ENCODE peak calls at places on chromosomes 7 and 10, in eight cellular contexts. K is tibial nerve, I is psoas muscle, L is spleen, R is heart left ventricle, C is colonic mucosa, F is AG04450, E is lower lobe of right lung. Z is an unnamed sample.

GRCh38 chr10:52226448-52226847 is 87.6 kb upstream of the DKK1 start:
- DNase-seq in F (no peak), I (no peak), R (no peak), K (no peak), E (no peak), L (no peak), C (no peak), Z (no peak)

GRCh38 chr10:66983482-66983818 is 57.6 kb downstream of the LRRTM3 start:
- DNase-seq in L (no peak), I (no peak), K (no peak), C (no peak), R (no peak), F (no peak), E (no peak), Z (no peak)

GRCh38 chr7:1144269-1144771 is 15.7 kb downstream of the ZFAND2A start:
- DNase-seq in R (peak), L (peak), C (no peak), K (peak), I (no peak), F (no peak), E (peak), Z (peak)

GRCh38 chr10:98323221-98324164 is 55.5 kb upstream of the LOXL4 start:
- DNase-seq in F (peak), R (peak), E (peak), K (peak), C (peak), I (peak), L (no peak), Z (no peak)

GRCh38 chr7:100089458-100090201 is 861 bp downstream of the COPS6 start:
- DNase-seq in E (no peak), L (no peak), F (no peak), I (no peak), C (no peak), R (no peak), K (no peak), Z (no peak)

GRCh38 chr10:118590334-118590733 is 5.1 kb downstream of the PRLHR start:
- DNase-seq in K (no peak), R (peak), L (no peak), I (no peak), E (peak), C (no peak), F (no peak), Z (peak)

GRCh38 chr10:103204353-103205255 is 11.5 kb upstream of the NT5C2 start:
- DNase-seq in F (peak), E (no peak), I (no peak), L (no peak), C (no peak), K (no peak), R (no peak), Z (no peak)

GRCh38 chr10:89683911-89684310 is 17.5 kb upstream of the KIF20B start:
- DNase-seq in L (no peak), F (no peak), R (no peak), I (no peak), K (no peak), C (no peak), E (no peak), Z (no peak)

GRCh38 chr10:14569274-14570060 is 205.2 kb downstream of the FAM107B start:
- DNase-seq in L (peak), R (no peak), I (no peak), C (peak), K (no peak), F (no peak), E (peak), Z (no peak)

GRCh38 chr7:74032624-74033371 is 4.8 kb downstream of the ELN start:
- DNase-seq in R (no peak), I (peak), E (no peak), L (no peak), K (peak), F (no peak), C (no peak), Z (no peak)
- H3K27ac ChIP-seq in R (peak), I (peak), E (peak), L (peak), K (peak), F (no peak), C (no peak), Z (peak)

GRCh38 chr7:128859232-128860157 is 3.2 kb upstream of the ATP6V1F start:
- DNase-seq in R (peak), C (no peak), K (no peak), L (no peak), I (no peak), F (no peak), E (no peak), Z (no peak)

GRCh38 chr7:128861957-128862570 is 592 bp upstream of the ATP6V1F start:
- DNase-seq in C (no peak), F (no peak), K (no peak), L (no peak), R (no peak), E (no peak), I (no peak), Z (no peak)

GRCh38 chr7:128858380-128859231 is 4.0 kb upstream of the ATP6V1F start:
- DNase-seq in K (peak), C (no peak), F (no peak), E (no peak), R (no peak), L (no peak), I (peak), Z (no peak)

GRCh38 chr7:128862571-128863432 is at the start of gene ATP6V1F:
- DNase-seq in E (peak), L (peak), F (peak), I (peak), R (peak), K (peak), C (peak), Z (peak)

DNA sequence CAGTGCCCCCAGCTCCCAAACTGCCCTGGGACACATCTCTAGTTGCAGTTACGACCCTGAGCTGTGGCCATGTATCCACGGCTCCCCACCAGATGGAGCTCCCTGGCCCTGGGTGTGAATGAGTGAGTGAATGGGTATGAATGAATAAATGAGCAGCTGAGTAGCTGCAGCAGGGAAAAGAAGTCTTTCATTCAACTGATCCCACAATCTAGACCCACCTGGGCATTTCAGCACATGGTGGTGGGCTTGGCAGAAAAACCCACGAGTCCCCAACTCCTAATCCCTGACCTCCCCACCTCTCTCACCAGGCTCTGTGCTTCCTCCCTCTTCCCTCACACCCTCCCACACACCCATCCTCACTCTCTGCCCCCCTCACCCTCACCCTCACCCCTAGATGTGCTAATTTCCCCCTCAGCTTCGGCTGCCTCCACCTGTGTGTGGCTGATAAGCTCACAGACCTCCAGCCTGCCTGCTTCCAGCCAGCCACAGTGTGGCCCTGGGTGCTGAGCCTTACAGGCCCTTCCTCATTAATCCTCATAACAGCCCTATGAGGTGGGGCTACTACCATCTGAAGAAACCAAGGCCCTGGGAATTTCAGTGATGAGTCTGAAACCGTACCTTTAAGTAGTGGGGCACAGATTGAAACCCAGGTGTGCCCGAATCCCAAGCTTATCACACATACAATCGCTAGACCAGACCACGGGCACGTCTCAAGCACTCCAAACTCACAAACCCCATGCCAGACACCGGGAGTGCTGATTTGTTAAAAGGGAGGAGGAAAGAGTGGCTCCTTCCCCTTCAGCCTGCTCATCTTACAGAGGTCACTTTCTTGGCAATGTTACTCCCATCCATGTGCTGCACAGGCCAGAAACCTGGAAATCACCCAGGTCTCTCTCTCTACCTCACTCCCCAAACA is 2.2 kb upstream of the ATP6V1F start:
- DNase-seq in R (no peak), I (no peak), E (no peak), L (no peak), C (peak), F (peak), K (no peak), Z (no peak)
- TF ChIP-seq CTCF in R (peak), I (no peak), E (no peak), L (no peak), C (no peak), F (peak), K (peak), Z (no peak)

GRCh38 chr7:122864016-122864415 is 22.2 kb downstream of the CADPS2 start:
- DNase-seq in E (no peak), L (no peak), I (no peak), K (no peak), C (no peak), R (no peak), F (no peak), Z (no peak)
- H3K4me3 ChIP-seq in E (no peak), L (no peak), I (no peak), K (no peak), C (no peak), R (no peak), F (no peak), Z (no peak)

GRCh38 chr7:102258749-102259107 is 27.9 kb upstream of the SH2B2 start:
- DNase-seq in R (no peak), C (no peak), F (no peak), E (no peak), K (no peak), L (no peak), I (no peak), Z (no peak)
- H3K27ac ChIP-seq in R (no peak), C (no peak), F (no peak), E (no peak), K (no peak), L (no peak), I (no peak), Z (no peak)

DNA sequence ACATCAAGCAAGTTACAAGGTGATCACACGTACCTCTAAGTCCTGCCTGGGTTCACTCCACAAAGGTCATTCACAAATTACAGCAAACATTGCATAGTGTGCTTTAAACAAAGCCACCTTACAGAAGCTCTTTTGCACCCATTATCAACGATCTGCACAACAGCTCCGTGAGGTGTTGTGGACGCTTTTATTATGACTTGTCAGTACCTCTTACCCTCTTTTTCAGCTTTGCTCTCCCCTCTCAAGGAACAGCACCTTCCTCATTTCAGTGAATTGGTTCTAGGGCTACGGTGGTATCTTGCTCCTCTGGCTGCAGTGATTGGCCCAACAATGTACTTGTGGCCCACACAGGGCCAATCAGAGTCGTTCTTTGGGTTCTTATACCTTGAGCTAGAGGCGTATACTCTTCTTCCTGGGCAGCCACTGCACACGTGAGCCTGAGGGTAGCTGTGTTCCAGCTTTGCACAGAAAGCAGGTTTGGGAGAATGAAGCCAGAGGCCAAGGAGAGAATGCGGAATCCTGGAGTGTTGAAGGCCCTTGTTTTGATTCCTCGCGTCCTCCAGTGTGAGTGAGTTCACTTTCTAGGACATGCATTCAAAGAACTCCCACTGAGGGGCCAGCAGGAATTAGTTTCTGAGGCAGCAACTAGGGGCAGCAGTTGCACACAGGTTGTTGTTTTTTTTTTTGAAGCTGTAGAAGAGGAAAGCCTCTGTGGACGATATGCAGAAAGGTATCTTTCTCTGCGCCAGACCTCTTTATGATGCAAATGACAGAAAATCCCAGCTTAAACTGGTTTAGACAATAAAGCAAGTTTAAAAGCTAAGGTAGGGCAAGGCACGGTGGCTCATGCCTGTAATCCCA is 49.8 kb upstream of the PDZD8 start:
- DNase-seq in I (no peak), L (no peak), C (no peak), R (no peak), F (no peak), K (no peak), E (no peak), Z (no peak)
- TF ChIP-seq CTCF in I (no peak), L (no peak), C (no peak), R (no peak), F (no peak), K (no peak), E (no peak), Z (no peak)

GRCh38 chr7:39357648-39358047 is 208.6 kb upstream of the YAE1 start:
- DNase-seq in F (no peak), R (no peak), C (no peak), K (no peak), L (no peak), E (no peak), I (no peak), Z (no peak)
- H3K4me3 ChIP-seq in F (no peak), R (no peak), C (no peak), K (no peak), L (no peak), E (no peak), I (no peak), Z (no peak)

DNA sequence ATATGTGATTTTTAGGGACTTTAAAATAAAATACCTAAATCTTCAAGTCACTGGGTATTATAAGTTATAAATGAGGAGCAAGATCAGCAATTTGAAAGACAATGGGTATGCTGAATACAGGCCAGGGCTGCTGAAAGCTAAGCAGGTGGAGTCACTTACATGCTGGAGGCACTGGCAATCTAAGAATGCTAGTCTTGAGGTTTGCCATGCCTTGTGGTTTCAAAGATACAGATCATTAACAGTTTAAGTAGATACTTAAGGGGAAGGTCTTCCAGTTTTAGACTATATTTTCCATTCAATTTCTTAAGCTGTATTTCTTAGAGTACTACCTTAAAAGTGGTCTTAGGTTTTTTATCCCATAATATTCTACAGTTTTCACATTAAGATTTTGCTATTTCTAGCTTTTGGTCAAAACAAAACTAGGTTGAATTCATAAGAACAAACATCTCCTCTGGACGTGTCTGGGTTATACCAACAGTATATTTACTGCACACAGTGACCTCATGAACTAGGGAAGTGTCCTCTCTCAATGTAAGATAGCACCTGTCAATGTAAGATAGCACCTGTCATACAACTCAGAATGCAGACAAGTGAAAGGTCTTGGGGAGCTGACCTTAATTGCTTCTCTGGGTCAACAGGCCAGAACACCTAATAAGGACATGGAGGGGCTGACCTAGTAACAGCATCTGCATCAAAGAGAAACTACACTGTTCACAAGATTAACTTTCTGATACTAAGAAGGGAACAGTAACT is 2.0 kb downstream of the SRI start:
- DNase-seq in E (no peak), K (no peak), R (no peak), C (no peak), F (no peak), I (no peak), L (no peak), Z (no peak)
- H3K27ac ChIP-seq in E (peak), K (peak), R (no peak), C (peak), F (no peak), I (no peak), L (peak), Z (peak)

Z was measured in dorsolateral prefrontal cortex.